ENCODE peak calls at places on chromosomes 3 and 15, in six cellular contexts. R is psoas muscle, A is left ventricle myocardium inferior, V is HepG2, M is cardiac muscle cell, P is uterus. D is an unnamed sample.

GRCh38 chr3:194852836-194853508 is 167.3 kb downstream of the FAM43A start:
- DNase-seq in P (no peak), R (peak; percentile 85), M (no peak), A (no peak), V (no peak), D (peak; percentile 77)

GRCh38 chr15:68318008-68318835 is 40.7 kb downstream of the FEM1B start:
- DNase-seq in A (no peak), M (no peak), R (no peak), P (peak; percentile 7), V (no peak), D (no peak)

GRCh38 chr3:62587579-62588031 is 214.3 kb upstream of the FEZF2 start:
- DNase-seq in V (no peak), M (peak; percentile 83), P (no peak), A (no peak), R (no peak), D (no peak)

GRCh38 chr15:80679167-80679804 is 15.8 kb upstream of the ABHD17C start:
- DNase-seq in A (no peak), R (no peak), M (no peak), P (no peak), V (no peak), D (no peak)

GRCh38 chr15:58228708-58229107 is 90.5 kb downstream of the AQP9 start:
- DNase-seq in P (no peak), R (peak; percentile 67), A (no peak), V (no peak), M (peak; percentile 85), D (peak; percentile 85)

GRCh38 chr15:23616536-23616935 is 31.1 kb downstream of the MAGEL2 start:
- DNase-seq in P (no peak), A (no peak), V (peak; percentile 6), M (no peak), R (no peak), D (no peak)

GRCh38 chr15:101323793-101324505 is 28.9 kb upstream of the SNRPA1 start:
- DNase-seq in A (no peak), R (no peak), V (no peak), P (no peak), M (no peak), D (no peak)

GRCh38 chr15:93037341-93038063 is 51.5 kb downstream of the RGMA start:
- DNase-seq in M (peak; percentile 55), V (no peak), R (peak; percentile 86), P (peak; percentile 64), A (peak; percentile 69), D (peak; percentile 67)

GRCh38 chr3:167456157-167456799 is 17.6 kb downstream of the SERPINI2 start:
- DNase-seq in M (no peak), R (no peak), A (no peak), V (no peak), P (no peak), D (no peak)

GRCh38 chr3:67614195-67614594 is 40.2 kb downstream of the SUCLG2 start:
- DNase-seq in M (no peak), R (no peak), A (no peak), P (no peak), V (no peak), D (no peak)

GRCh38 chr15:41331281-41331680 is 1.1 kb downstream of the OIP5 start:
- DNase-seq in A (no peak), R (no peak), M (no peak), P (no peak), V (no peak), D (no peak)
- H3K27ac ChIP-seq in A (no peak overlapping the region), R (peak overlapping the region; percentile 81), M (no peak overlapping the region), P (no peak overlapping the region), V (peak overlapping the region; percentile 84), D (no peak overlapping the region)

GRCh38 chr3:46007280-46007679 is 11.7 kb upstream of the FYCO1 start:
- DNase-seq in R (no peak), M (no peak), A (no peak), V (no peak), P (no peak), D (no peak)
- H3K4me3 ChIP-seq in R (no peak overlapping the region), M (no peak overlapping the region), A (no peak overlapping the region), V (no peak overlapping the region), P (no peak overlapping the region), D (no peak overlapping the region)

GRCh38 chr15:45546789-45547188 is 24.2 kb upstream of the SLC30A4 start:
- DNase-seq in P (no peak), A (no peak), M (no peak), V (peak; percentile 5), R (no peak), D (no peak)

GRCh38 chr15:45549831-45550230 is 27.3 kb upstream of the SLC30A4 start:
- DNase-seq in M (no peak), R (no peak), A (no peak), P (no peak), V (no peak), D (no peak)

GRCh38 chr15:45551691-45552090 is 29.1 kb upstream of the SLC30A4 start:
- DNase-seq in R (no peak), A (no peak), V (no peak), M (no peak), P (no peak), D (no peak)

GRCh38 chr15:45550436-45550835 is 27.9 kb upstream of the SLC30A4 start:
- DNase-seq in A (no peak), R (no peak), M (no peak), V (no peak), P (no peak), D (no peak)

DNA sequence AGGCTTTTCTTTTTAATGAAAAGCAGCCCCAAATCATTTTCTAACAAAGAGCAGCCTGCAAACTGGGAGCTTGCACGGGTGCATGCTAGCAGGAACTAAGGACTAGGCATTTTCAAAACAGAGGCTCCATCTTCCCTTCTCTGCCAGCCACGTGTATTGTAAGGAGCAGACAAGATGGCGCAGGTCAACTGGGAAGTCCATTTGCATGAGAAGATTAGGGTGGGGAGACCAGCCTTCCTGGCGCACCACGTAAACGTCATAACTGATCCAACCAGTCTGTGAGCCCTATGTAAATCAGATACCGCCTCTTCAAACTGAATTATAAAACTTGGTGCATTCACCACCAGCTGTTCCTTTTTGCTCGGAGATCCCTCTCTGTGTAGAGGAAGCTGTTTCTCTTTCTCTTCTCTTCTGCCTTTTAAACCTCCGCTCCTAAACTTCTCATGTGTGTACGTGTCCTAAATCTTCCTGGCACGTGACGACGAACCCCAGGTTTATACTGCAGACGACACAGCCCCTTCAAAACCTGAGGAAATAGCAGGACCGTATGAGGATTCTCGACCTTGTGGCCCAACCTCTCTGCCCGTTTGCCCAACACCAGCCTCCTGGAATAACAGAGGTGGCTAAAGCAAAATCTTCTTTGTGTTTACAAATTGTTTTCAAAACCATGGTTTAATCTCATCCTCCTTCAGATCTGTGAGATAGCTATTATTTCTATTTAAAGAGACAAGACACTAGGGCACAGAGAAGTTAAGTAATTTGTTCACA is 26.4 kb upstream of the SLC30A4 start:
- DNase-seq in A (no peak), M (no peak), V (peak; percentile 53), P (no peak), R (no peak), D (no peak)
- H3K27ac ChIP-seq in A (no peak overlapping the region), M (no peak overlapping the region), V (no peak overlapping the region), P (no peak overlapping the region), R (no peak overlapping the region), D (no peak overlapping the region)

GRCh38 chr3:41683666-41684350 is 278.1 kb downstream of the ULK4 start:
- DNase-seq in P (no peak), A (no peak), V (peak; percentile 72), M (peak; percentile 21), R (no peak), D (no peak)
- H3K4me3 ChIP-seq in P (no peak overlapping the region), A (no peak overlapping the region), V (no peak overlapping the region), M (no peak overlapping the region), R (no peak overlapping the region), D (no peak overlapping the region)

DNA sequence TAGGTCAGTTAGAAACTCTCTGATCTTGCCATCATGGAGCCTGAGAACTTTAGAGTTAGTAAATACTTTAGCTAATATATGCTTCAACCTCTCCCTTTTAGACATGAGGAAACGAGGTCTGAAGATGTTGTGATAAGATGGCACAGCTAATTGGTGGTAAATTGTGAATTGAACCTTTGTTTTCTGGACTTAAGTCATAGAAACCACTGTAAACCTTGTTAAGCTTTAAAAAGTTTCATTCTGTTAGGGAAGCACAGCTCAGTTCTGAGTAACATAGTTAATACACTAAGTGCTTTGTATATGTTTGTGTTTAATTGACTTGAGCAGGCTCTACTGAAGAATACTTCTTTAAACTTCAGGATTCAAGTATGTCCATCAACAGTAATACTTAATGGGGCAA is 108.6 kb downstream of the AKAP13 start:
- DNase-seq in A (no peak), P (no peak), M (no peak), R (no peak), V (no peak), D (no peak)
- H3K27ac ChIP-seq in A (peak overlapping the region; percentile 13), P (no peak overlapping the region), M (no peak overlapping the region), R (no peak overlapping the region), V (no peak overlapping the region), D (no peak overlapping the region)

GRCh38 chr15:61157933-61158332 is 71.2 kb downstream of the RORA start:
- DNase-seq in A (peak; percentile 70), R (peak; percentile 71), P (peak; percentile 71), M (peak; percentile 67), V (no peak), D (peak; percentile 83)

GRCh38 chr15:61155741-61156700 is 73.1 kb downstream of the RORA start:
- DNase-seq in V (no peak), A (peak; percentile 60), R (peak; percentile 70), M (peak; percentile 85), P (peak; percentile 75), D (peak; percentile 71)

DNA sequence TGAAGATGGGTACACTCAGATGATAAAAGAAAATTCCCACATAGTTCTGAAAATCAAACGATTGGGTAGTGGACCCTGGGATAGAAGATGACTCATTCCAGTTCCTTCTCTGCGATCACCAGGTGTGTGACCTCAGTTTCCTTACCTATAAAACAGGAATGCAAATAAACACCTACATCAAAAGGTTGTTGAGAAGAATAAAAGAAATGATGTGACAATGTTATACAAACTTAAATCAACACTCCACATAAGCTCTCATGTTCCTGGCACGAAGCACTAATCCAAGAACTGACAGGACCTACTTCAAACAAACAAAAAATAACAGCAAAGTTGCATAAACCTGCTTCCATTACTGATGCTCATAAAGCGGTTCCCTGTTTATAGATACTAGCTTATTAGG is 69.2 kb downstream of the RORA start:
- DNase-seq in P (no peak), R (no peak), M (no peak), A (no peak), V (no peak), D (no peak)
- H3K4me3 ChIP-seq in P (no peak overlapping the region), R (no peak overlapping the region), M (no peak overlapping the region), A (no peak overlapping the region), V (no peak overlapping the region), D (no peak overlapping the region)

GRCh38 chr3:46978985-46979944 is at the start of gene NBEAL2:
- DNase-seq in R (peak; percentile 99), M (peak; percentile 93), A (peak; percentile 98), P (peak; percentile 91), V (peak; percentile 88), D (peak; percentile 92)
- H3K27ac ChIP-seq in R (peak within 1 kb of the TSS; percentile 93), M (peak within 1 kb of the TSS; percentile 35), A (peak within 1 kb of the TSS; percentile 94), P (peak within 1 kb of the TSS; percentile 84), V (peak within 1 kb of the TSS; percentile 77), D (peak within 1 kb of the TSS; percentile 93)